ENCODE peak calls at places on chromosomes 5 and 9, in four cellular contexts. Q, N, R and O are unnamed samples.

GRCh38 chr5:43320846-43321245 is 7.6 kb upstream of the HMGCS1 start:
- DNase-seq in Q (no peak), N (no peak), R (no peak), O (no peak)

GRCh38 chr5:154652746-154653417 is 102.3 kb upstream of the LARP1 start:
- DNase-seq in Q (no peak), N (no peak), R (no peak), O (no peak)

GRCh38 chr9:119722384-119722783 is 353.1 kb upstream of the BRINP1 start:
- DNase-seq in Q (no peak), N (no peak), R (no peak), O (no peak)

GRCh38 chr5:7683753-7684152 is 167.2 kb downstream of the CFAP90 start:
- DNase-seq in Q (no peak), N (no peak), R (no peak), O (no peak)

GRCh38 chr5:123207852-123208251 is 118.8 kb downstream of the PRDM6 start:
- DNase-seq in Q (no peak), N (no peak), R (no peak), O (no peak)

GRCh38 chr5:151222769-151223446 is 984 bp downstream of the CCDC69 start:
- DNase-seq in Q (peak), N (peak), R (no peak), O (no peak)

GRCh38 chr9:81548911-81549310 is 140.4 kb downstream of the TLE1 start:
- DNase-seq in Q (no peak), N (no peak), R (no peak), O (no peak)

GRCh38 chr9:85173967-85174366 is 504.4 kb downstream of the NTRK2 start:
- DNase-seq in Q (no peak), N (no peak), R (no peak), O (no peak)

GRCh38 chr9:12853021-12853420 is 78.2 kb downstream of the LURAP1L start:
- DNase-seq in Q (no peak), N (no peak), R (no peak), O (no peak)

GRCh38 chr9:69771775-69772418 is 12.1 kb upstream of the PTAR1 start:
- DNase-seq in Q (no peak), N (no peak), R (peak), O (no peak)

GRCh38 chr9:123322771-123323481 is 33.1 kb upstream of the CRB2 start:
- DNase-seq in Q (no peak), N (no peak), R (no peak), O (no peak)

GRCh38 chr9:76725181-76725580 is 39.1 kb upstream of the PCA3 start:
- DNase-seq in Q (no peak), N (no peak), R (no peak), O (no peak)

GRCh38 chr9:126738553-126738952 is 66.3 kb upstream of the ZBTB43 start:
- DNase-seq in Q (no peak), N (no peak), R (no peak), O (no peak)

GRCh38 chr5:89351975-89352374 is 469.0 kb upstream of the MEF2C start:
- DNase-seq in Q (no peak), N (no peak), R (peak), O (no peak)

GRCh38 chr9:16901589-16901988 is 31.1 kb upstream of the BNC2 start:
- DNase-seq in Q (no peak), N (no peak), R (no peak), O (no peak)

GRCh38 chr5:55773057-55773456 is 35.2 kb downstream of the DDX4 start:
- DNase-seq in Q (no peak), N (no peak), R (no peak), O (no peak)

GRCh38 chr5:158456241-158456640 is 597.3 kb upstream of the CLINT1 start:
- DNase-seq in Q (no peak), N (no peak), R (no peak), O (no peak)

GRCh38 chr5:169777112-169777511 is 140.0 kb downstream of the DOCK2 start:
- DNase-seq in Q (no peak), N (no peak), R (no peak), O (no peak)

GRCh38 chr9:70195456-70195855 is 63.3 kb upstream of the SMC5 start:
- DNase-seq in Q (no peak), N (no peak), R (peak), O (no peak)

GRCh38 chr5:39353714-39354399 is 10.4 kb downstream of the C9 start:
- DNase-seq in Q (no peak), N (no peak), R (no peak), O (no peak)

GRCh38 chr9:10366171-10366779 is 246.5 kb downstream of the PTPRD start:
- DNase-seq in Q (no peak), N (peak), R (peak), O (no peak)

GRCh38 chr5:168948746-168949145 is 352.2 kb downstream of the SLIT3 start:
- DNase-seq in Q (no peak), N (no peak), R (no peak), O (no peak)

GRCh38 chr5:39015743-39016586 is 58.2 kb downstream of the RICTOR start:
- DNase-seq in Q (no peak), N (no peak), R (peak), O (no peak)

GRCh38 chr9:77820293-77820954 is 172.3 kb upstream of the GNA14 start:
- DNase-seq in Q (no peak), N (no peak), R (peak), O (no peak)

GRCh38 chr9:97858826-97859225 is 5.8 kb downstream of the FOXE1 start:
- DNase-seq in Q (no peak), N (no peak), R (no peak), O (no peak)

GRCh38 chr5:69531010-69531785 is 28.8 kb upstream of the GTF2H2C start:
- DNase-seq in Q (no peak), N (no peak), R (no peak), O (no peak)

GRCh38 chr9:304106-304505 is 89.4 kb downstream of the DOCK8 start:
- DNase-seq in Q (no peak), N (no peak), R (no peak), O (no peak)

GRCh38 chr5:115423051-115423450 is 121.5 kb downstream of the FEM1C start:
- DNase-seq in Q (no peak), N (no peak), R (no peak), O (no peak)